ENCODE peak calls at places on chromosomes 11 and 22, in six cellular contexts. H is stomach, S is Peyer's patch, O is endothelial cell of umbilical vein, C is adrenal gland, Y is uterus. G is an unnamed sample. For H3K36me3, the result is how much of the 10 kb centered on the place peaks cover.

GRCh38 chr11:99316761-99317475 is 296.2 kb downstream of the CNTN5 start:
- DNase-seq in C (no peak), O (no peak), H (no peak), Y (no peak), S (no peak), G (no peak)

GRCh38 chr11:120178441-120179070 is 32.3 kb upstream of the OAF start:
- DNase-seq in O (no peak), H (no peak), C (no peak), Y (no peak), S (no peak), G (no peak)

GRCh38 chr11:74138572-74138971 is 32.2 kb downstream of the C2CD3 start:
- DNase-seq in H (no peak), C (peak), O (peak), Y (no peak), S (no peak), G (no peak)

GRCh38 chr11:123510579-123510905 is 80.5 kb downstream of the GRAMD1B start:
- DNase-seq in C (no peak), S (no peak), H (no peak), O (no peak), Y (no peak), G (no peak)

GRCh38 chr11:112113539-112114457 is 27.1 kb downstream of the SDHD start:
- DNase-seq in S (no peak), O (peak), Y (no peak), H (no peak), C (no peak), G (no peak)

GRCh38 chr22:49297871-49298721 is 529.6 kb downstream of the BRD1 start:
- DNase-seq in Y (no peak), H (peak), S (peak), O (no peak), C (no peak), G (peak)

GRCh38 chr11:72721689-72722049 is 30.5 kb downstream of the ARAP1 start:
- DNase-seq in Y (no peak), C (peak), O (no peak), H (peak), S (peak), G (no peak)

GRCh38 chr11:57210731-57211335 is 26.2 kb downstream of the APLNR start:
- DNase-seq in O (peak), Y (no peak), C (no peak), S (no peak), H (no peak), G (no peak)

GRCh38 chr11:126337472-126338241 is 17.8 kb upstream of the ST3GAL4 start:
- DNase-seq in O (no peak), Y (no peak), C (no peak), H (no peak), S (no peak), G (peak)

GRCh38 chr22:27875951-27876350 is 43.1 kb downstream of the PITPNB start:
- DNase-seq in C (no peak), Y (no peak), S (no peak), H (no peak), O (no peak), G (no peak)

GRCh38 chr11:103862049-103862826 is 174.2 kb upstream of the DDI1 start:
- DNase-seq in O (no peak), S (no peak), C (no peak), H (no peak), Y (no peak), G (no peak)

GRCh38 chr11:9688716-9689511 is 25.0 kb downstream of the SWAP70 start:
- DNase-seq in H (no peak), O (peak), C (no peak), Y (no peak), S (peak), G (no peak)

GRCh38 chr11:34327804-34328631 is 29.8 kb downstream of the ABTB2 start:
- DNase-seq in H (no peak), Y (peak), O (no peak), C (no peak), S (no peak), G (no peak)

GRCh38 chr11:96524475-96524874 is 134.7 kb downstream of the JRKL start:
- DNase-seq in Y (no peak), S (no peak), C (no peak), O (no peak), H (no peak), G (no peak)

GRCh38 chr11:12123177-12123576 is 12.8 kb downstream of the MICAL2 start:
- DNase-seq in C (no peak), Y (no peak), O (no peak), H (no peak), S (no peak), G (no peak)

GRCh38 chr11:114832532-114833125 is 154.3 kb downstream of the NXPE2 start:
- DNase-seq in Y (no peak), O (no peak), S (no peak), H (no peak), C (no peak), G (no peak)

DNA sequence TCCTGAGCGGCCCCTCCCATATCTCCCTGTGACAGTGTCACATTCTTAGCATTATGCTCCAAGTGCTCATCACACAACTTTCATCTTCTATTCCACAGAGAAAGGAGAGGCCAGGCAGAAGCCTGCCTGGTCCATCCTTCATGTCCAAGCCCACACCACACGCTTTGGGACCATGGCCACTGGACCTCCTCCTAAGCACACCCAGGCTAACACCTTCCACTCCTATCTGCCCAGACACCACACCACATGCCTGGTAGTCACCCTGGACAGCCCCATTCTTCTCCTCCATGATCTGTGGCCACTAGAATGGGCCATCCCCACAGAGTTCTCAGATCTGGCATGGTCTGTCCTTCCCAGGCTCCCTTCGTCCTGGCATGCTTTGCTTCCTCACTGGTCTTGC is 55.3 kb downstream of the HIRA start:
- DNase-seq in Y (no peak), H (no peak), C (no peak), S (peak), O (no peak), G (no peak)
- TF ChIP-seq POLR2A in Y (no peak), H (no peak), C (no peak), S (no peak), O (no peak), G (no peak)

GRCh38 chr11:61861634-61862033 is 29.7 kb downstream of the FADS3 start:
- DNase-seq in H (no peak), C (no peak), S (no peak), O (no peak), Y (no peak), G (no peak)
- H3K36me3 ChIP-seq in H (under half), C (under half), S (under half), O (under half), Y (under half), G (under half)

GRCh38 chr11:68460741-68461283 is at the start of gene PPP6R3:
- DNase-seq in Y (no peak), S (no peak), C (no peak), H (no peak), O (no peak), G (peak)
- TF ChIP-seq POLR2A in Y (peak), S (peak), C (no peak), H (no peak), O (peak), G (no peak)

DNA sequence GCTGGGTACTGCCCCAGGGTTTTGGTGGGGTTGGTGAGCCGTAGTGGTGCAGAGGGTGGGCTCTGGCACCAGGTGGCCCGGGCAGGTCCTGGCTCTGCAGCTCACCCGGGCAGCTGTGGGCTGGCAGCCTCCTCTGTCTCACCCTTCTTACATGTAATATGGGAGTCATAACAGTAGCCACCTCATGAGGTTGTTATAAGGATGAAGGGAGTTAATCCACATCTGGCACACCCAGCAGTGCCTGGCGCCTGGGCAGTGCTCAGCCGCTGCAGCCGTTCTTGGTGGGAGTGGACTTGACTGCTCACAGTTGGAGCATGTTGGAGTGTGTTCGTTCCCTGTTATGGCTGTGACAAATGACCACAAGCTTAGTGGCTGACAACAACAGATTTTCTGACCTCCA is 28.7 kb downstream of the IGHMBP2 start:
- DNase-seq in C (no peak), S (no peak), Y (no peak), O (no peak), H (no peak), G (no peak)
- H3K36me3 ChIP-seq in C (under half), S (under half), Y (under half), O (half or more), H (half or more), G (half or more)

GRCh38 chr11:65541093-65542010 is 16.5 kb downstream of the SCYL1 start:
- DNase-seq in O (peak), C (no peak), H (no peak), Y (no peak), S (no peak), G (no peak)

GRCh38 chr11:65538915-65539374 is 14.1 kb downstream of the SCYL1 start:
- DNase-seq in C (no peak), H (no peak), O (no peak), S (no peak), Y (no peak), G (peak)

GRCh38 chr11:65538232-65538914 is 13.5 kb downstream of the SCYL1 start:
- DNase-seq in C (peak), Y (no peak), O (no peak), S (no peak), H (no peak), G (no peak)

GRCh38 chr11:65539401-65540289 is 14.8 kb downstream of the SCYL1 start:
- DNase-seq in H (peak), O (no peak), S (peak), C (peak), Y (no peak), G (no peak)

GRCh38 chr11:65540290-65541092 is 15.6 kb downstream of the SCYL1 start:
- DNase-seq in S (peak), C (peak), H (peak), Y (peak), O (peak), G (peak)
- TF ChIP-seq POLR2A in S (no peak), C (peak), H (no peak), Y (peak), O (no peak), G (no peak)

GRCh38 chr11:3685923-3686322 is 14.7 kb upstream of the CHRNA10 start:
- DNase-seq in H (no peak), O (no peak), Y (no peak), S (no peak), C (no peak), G (no peak)
- H3K36me3 ChIP-seq in H (half or more), O (under half), Y (under half), S (under half), C (under half), G (half or more)

DNA sequence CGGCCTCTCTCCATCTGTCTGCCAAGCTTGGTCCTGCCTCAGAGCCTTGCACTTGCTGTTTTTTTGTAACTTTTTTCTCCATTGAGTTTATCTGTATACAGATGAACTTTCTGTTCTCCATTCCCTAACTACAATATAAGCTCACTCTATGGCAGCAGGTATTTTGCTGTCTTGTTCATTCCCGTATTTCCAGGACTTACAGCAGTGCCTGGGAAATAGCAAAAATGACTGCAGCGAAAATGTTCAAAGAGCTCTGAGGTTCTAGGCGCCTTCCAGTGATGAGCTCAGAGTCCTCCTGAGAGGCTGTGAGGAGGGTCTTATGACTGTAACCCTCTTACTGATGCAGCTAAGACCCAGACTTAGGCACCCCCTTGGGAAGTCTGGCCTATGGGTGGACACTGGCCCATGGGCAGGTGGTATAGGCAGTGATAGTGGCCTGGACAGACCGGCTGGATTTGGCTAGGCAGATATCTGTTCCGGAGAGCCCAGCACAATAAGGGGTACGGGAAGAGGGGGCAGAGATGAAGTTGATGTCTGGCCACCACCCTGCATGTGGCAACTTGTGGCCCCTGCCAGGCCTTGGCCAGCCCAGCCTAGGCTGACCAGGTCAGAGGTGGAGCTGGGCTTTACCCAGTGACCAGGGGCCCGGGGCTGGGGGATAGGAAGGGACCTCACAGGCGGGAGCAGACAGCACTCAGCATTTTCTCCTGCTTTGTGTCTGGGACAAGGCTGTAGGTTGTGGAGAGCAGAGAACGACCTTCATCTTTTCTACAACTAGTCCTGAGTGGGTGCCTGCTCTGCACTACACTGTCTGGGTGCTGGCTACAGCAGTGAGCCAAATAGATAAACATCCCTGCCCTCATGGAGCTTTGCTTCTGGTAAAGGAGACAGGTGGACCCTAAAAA is 4.6 kb downstream of the ATF4 start:
- DNase-seq in H (no peak), Y (no peak), C (no peak), S (no peak), O (no peak), G (no peak)
- TF ChIP-seq POLR2A in H (no peak), Y (no peak), C (no peak), S (no peak), O (no peak), G (no peak)

GRCh38 chr22:46542011-46542985 is 4.9 kb upstream of the CELSR1 start:
- DNase-seq in S (peak), H (peak), Y (peak), C (peak), O (peak), G (no peak)
- H3K36me3 ChIP-seq in S (under half), H (under half), Y (under half), C (under half), O (under half), G (under half)

DNA sequence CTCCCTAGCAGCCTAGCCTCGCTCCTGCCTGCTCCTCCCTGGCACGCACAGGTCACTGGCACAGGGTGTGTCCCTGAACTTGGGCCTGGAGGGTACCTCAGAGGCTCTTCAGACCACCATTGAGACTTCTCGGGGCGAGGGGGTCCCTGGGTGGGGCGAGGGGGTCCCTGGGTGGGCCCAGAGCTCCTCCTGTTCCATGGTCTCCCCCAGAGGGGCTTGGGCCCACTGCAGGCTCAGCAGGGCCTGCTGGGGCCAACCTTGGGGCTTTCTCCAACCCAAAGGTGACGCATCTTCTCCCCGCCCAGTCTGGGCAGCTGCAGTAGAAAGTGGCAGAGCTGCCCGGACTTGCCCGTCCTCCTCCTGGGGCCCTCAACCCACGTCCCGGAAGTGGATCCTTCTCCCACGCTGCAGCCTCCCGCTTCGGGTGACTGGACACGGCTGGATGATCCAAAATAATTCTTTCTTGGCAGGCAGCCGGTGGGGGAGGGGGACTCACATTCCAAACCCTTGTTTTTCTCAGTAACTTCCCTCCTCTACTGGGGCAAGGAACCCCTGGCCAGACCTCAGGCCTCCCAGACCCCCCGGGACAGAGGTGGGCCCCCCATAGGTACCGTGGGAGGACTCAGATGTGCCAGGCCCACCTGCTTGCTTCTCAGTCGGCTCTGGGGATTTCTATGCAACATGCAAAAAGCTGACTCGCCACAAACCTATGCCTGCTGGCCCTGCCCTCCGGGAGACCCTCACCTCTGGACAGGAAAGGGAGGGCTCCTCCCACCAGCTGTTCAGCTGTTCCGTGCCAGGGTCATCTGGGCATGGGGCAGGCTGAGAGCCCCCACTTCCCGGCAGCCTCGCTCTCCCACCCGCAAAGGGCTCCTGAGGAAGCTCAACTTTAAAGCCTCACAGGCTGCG is 1.5 kb downstream of the PLXNB2 start:
- DNase-seq in H (peak), O (peak), Y (peak), C (peak), S (peak), G (peak)
- TF ChIP-seq POLR2A in H (no peak), O (peak), Y (no peak), C (peak), S (peak), G (no peak)

GRCh38 chr11:3781423-3781822 is 15.9 kb downstream of the NUP98 start:
- DNase-seq in Y (no peak), S (no peak), C (no peak), O (no peak), H (no peak), G (no peak)

GRCh38 chr11:3786781-3787428 is 10.4 kb downstream of the NUP98 start:
- DNase-seq in C (no peak), H (no peak), S (no peak), O (peak), Y (no peak), G (no peak)

DNA sequence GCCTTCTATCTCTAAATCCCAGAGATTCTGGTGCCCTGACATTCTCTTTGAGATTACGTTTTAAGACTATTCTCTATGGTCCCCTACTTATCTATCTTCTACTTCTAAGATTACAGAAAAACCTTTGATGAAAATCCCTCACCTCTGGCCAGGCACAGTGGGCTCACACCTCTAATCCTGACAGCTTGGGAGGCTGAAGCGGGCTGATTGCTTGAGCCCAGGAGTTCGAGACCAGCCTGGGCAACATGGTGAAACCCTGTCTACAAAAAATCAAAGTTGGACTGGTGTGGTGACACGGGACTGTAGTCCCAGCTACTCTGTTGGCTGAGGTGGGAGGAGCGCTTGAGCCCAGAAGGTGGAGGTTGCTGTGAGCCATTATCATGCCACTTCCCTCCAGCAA is 14.4 kb downstream of the NUP98 start:
- DNase-seq in C (no peak), H (no peak), S (no peak), Y (no peak), O (no peak), G (no peak)
- H3K36me3 ChIP-seq in C (under half), H (under half), S (under half), Y (under half), O (under half), G (under half)